ENCODE peak calls at places on chromosome 2, in four cellular contexts. Y, F, M and A are unnamed samples.

GRCh38 chr2:134926231-134926931 is 7.8 kb downstream of the CCNT2 start:
- DNase-seq in F (no peak), Y (no peak), M (no peak), A (no peak)

GRCh38 chr2:71073475-71073874 is 5.0 kb downstream of the NAGK start:
- DNase-seq in M (no peak), Y (no peak), F (no peak), A (no peak)

GRCh38 chr2:196748123-196748522 is 51.4 kb downstream of the GTF3C3 start:
- DNase-seq in M (no peak), F (no peak), Y (no peak), A (no peak)

GRCh38 chr2:107020386-107020785 is 134.4 kb upstream of the ST6GAL2 start:
- DNase-seq in F (no peak), Y (no peak), M (no peak), A (no peak)

GRCh38 chr2:198374375-198375072 is 570.1 kb downstream of the PLCL1 start:
- DNase-seq in M (peak; percentile 32), F (peak; percentile 41), Y (peak; percentile 54), A (peak; percentile 54)

GRCh38 chr2:118992740-118993391 is 50.9 kb downstream of the MARCO start:
- DNase-seq in F (peak; percentile 43), M (no peak), Y (peak; percentile 24), A (no peak)

GRCh38 chr2:113324684-113325160 is 46.0 kb upstream of the PAX8 start:
- DNase-seq in F (peak; percentile 62), M (peak; percentile 87), Y (peak; percentile 84), A (peak; percentile 68)

GRCh38 chr2:111665551-111666116 is 218.4 kb downstream of the ANAPC1 start:
- DNase-seq in Y (no peak), F (no peak), M (no peak), A (no peak)

GRCh38 chr2:148021059-148021985 is at the start of gene MBD5:
- DNase-seq in F (peak; percentile 50), Y (peak; percentile 51), M (peak; percentile 15), A (peak; percentile 46)

GRCh38 chr2:60439219-60439974 is 114.1 kb downstream of the BCL11A start:
- DNase-seq in F (peak; percentile 29), Y (no peak), M (no peak), A (peak; percentile 47)

GRCh38 chr2:236127010-236127409 is 41.2 kb downstream of the GBX2 start:
- DNase-seq in Y (no peak), M (no peak), F (no peak), A (no peak)

GRCh38 chr2:168254158-168254935 is 7.0 kb upstream of the STK39 start:
- DNase-seq in Y (no peak), M (peak; percentile 50), F (no peak), A (no peak)

GRCh38 chr2:62304429-62305417 is 108.8 kb downstream of the B3GNT2 start:
- DNase-seq in M (no peak), Y (no peak), F (peak; percentile 79), A (peak; percentile 59)

GRCh38 chr2:197487385-197487784 is 12.3 kb downstream of the HSPD1 start:
- DNase-seq in F (no peak), Y (no peak), M (no peak), A (no peak)

GRCh38 chr2:24731923-24732322 is 61.3 kb downstream of the PTRHD1 start:
- DNase-seq in M (no peak), Y (no peak), F (no peak), A (no peak)